ENCODE peak calls at places on chromosomes 11 and 22, in nine cellular contexts. T, L, O, D, P, I, F, Q and M are unnamed samples.

GRCh38 chr22:36067237-36067558 is 38.6 kb upstream of the RBFOX2 start:
- DNase-seq in T (no peak), L (no peak), O (no peak), D (no peak), P (no peak), I (no peak), F (no peak), Q (peak), M (no peak)

GRCh38 chr11:9972917-9973504 is 309.1 kb downstream of the SWAP70 start:
- DNase-seq in T (no peak), L (no peak), O (no peak), D (peak), P (no peak), I (no peak), F (no peak), Q (peak), M (no peak)

GRCh38 chr22:30648825-30649224 is 13.2 kb downstream of the SLC35E4 start:
- DNase-seq in T (no peak), L (no peak), O (no peak), D (no peak), P (no peak), I (no peak), F (no peak), Q (no peak), M (no peak)

GRCh38 chr11:124481365-124482323 is 36.1 kb upstream of the OR8B8 start:
- DNase-seq in T (no peak), L (no peak), O (no peak), D (no peak), P (no peak), I (no peak), F (no peak), Q (no peak), M (peak)

GRCh38 chr22:33385611-33386010 is 327.4 kb upstream of the SYN3 start:
- DNase-seq in T (no peak), L (no peak), O (no peak), D (no peak), P (no peak), I (no peak), F (no peak), Q (no peak), M (no peak)

GRCh38 chr11:47913569-47914244 is 65.6 kb upstream of the NUP160 start:
- DNase-seq in T (no peak), L (no peak), O (no peak), D (peak), P (no peak), I (no peak), F (no peak), Q (no peak), M (no peak)

GRCh38 chr11:117839234-117839882 is 14.8 kb upstream of the FXYD2 start:
- DNase-seq in T (no peak), L (no peak), O (no peak), D (no peak), P (no peak), I (no peak), F (peak), Q (no peak), M (no peak)

GRCh38 chr11:64268687-64269379 is 15.6 kb downstream of the BAD start:
- DNase-seq in T (no peak), L (no peak), O (peak), D (peak), P (no peak), I (no peak), F (peak), Q (peak), M (no peak)

GRCh38 chr22:19598054-19598855 is 74.0 kb upstream of the CLDN5 start:
- DNase-seq in T (no peak), L (no peak), O (no peak), D (peak), P (no peak), I (no peak), F (no peak), Q (no peak), M (no peak)

GRCh38 chr22:20646906-20647305 is 127.0 kb upstream of the SERPIND1 start:
- DNase-seq in T (peak), L (no peak), O (no peak), D (no peak), P (no peak), I (no peak), F (no peak), Q (no peak), M (no peak)

GRCh38 chr22:20494978-20495860 is at the start of gene KLHL22:
- DNase-seq in T (no peak), L (no peak), O (no peak), D (peak), P (no peak), I (no peak), F (peak), Q (peak), M (peak)

GRCh38 chr11:15206791-15207190 is 92.1 kb downstream of the INSC start:
- DNase-seq in T (no peak), L (no peak), O (no peak), D (no peak), P (no peak), I (no peak), F (no peak), Q (no peak), M (no peak)

GRCh38 chr11:117921456-117921855 is 7.7 kb downstream of the TMPRSS13 start:
- DNase-seq in T (no peak), L (no peak), O (no peak), D (no peak), P (no peak), I (no peak), F (no peak), Q (no peak), M (no peak)

GRCh38 chr11:97460091-97460490 is 1070.3 kb downstream of the JRKL start:
- DNase-seq in T (no peak), L (no peak), O (no peak), D (no peak), P (no peak), I (no peak), F (no peak), Q (peak), M (no peak)

GRCh38 chr22:45896153-45896951 is 80.6 kb downstream of the WNT7B start:
- DNase-seq in T (no peak), L (no peak), O (no peak), D (no peak), P (no peak), I (no peak), F (no peak), Q (no peak), M (no peak)